ENCODE peak calls at places on chromosome X, in eight cellular contexts. D, J, P, L, Q, W, T and B are unnamed samples.
A peak's percentile ranks its signal among the peaks of the same experiment; 100 is the strongest.

GRCh38 chrX:154040307-154040756 is 20.6 kb upstream of the IRAK1 start:
- DNase-seq in D (no peak), J (peak; percentile 59), P (no peak), L (peak; percentile 84), Q (no peak), W (no peak), T (peak; percentile 9), B (peak; percentile 72)

GRCh38 chrX:43817454-43817853 is 64.8 kb downstream of the MAOB start:
- DNase-seq in D (no peak), J (no peak), P (no peak), L (no peak), Q (no peak), W (no peak), T (no peak), B (no peak)

GRCh38 chrX:154490021-154490413 is 412 bp downstream of the SLC10A3 start:
- DNase-seq in D (peak; percentile 62), J (peak; percentile 41), P (no peak), L (peak; percentile 61), Q (no peak), W (no peak), T (no peak), B (peak; percentile 32)

GRCh38 chrX:94834226-94834625 is 1160.2 kb downstream of the FAM133A start:
- DNase-seq in D (no peak), J (no peak), P (no peak), L (no peak), Q (no peak), W (no peak), T (no peak), B (no peak)

GRCh38 chrX:7045238-7045955 is 102.1 kb upstream of the STS start:
- DNase-seq in D (no peak), J (no peak), P (no peak), L (no peak), Q (no peak), W (no peak), T (no peak), B (no peak)

GRCh38 chrX:123959281-123960063 is 2.0 kb upstream of the STAG2 start:
- DNase-seq in D (no peak), J (peak; percentile 35), P (no peak), L (peak; percentile 54), Q (peak; percentile 28), W (no peak), T (peak; percentile 12), B (no peak)

GRCh38 chrX:123803331-123803983 is 56.4 kb upstream of the XIAP start:
- DNase-seq in D (no peak), J (peak; percentile 72), P (no peak), L (peak; percentile 64), Q (peak; percentile 49), W (peak; percentile 68), T (peak; percentile 55), B (peak; percentile 81)

GRCh38 chrX:104372547-104372946 is 117.8 kb upstream of the ESX1 start:
- DNase-seq in D (no peak), J (no peak), P (no peak), L (no peak), Q (no peak), W (no peak), T (no peak), B (no peak)

GRCh38 chrX:133185938-133186337 is 32.2 kb downstream of the TFDP3 start:
- DNase-seq in D (no peak), J (no peak), P (no peak), L (no peak), Q (peak; percentile 59), W (no peak), T (peak; percentile 20), B (no peak)

GRCh38 chrX:18638397-18638796 is 33.5 kb downstream of the RS1 start:
- DNase-seq in D (no peak), J (no peak), P (no peak), L (no peak), Q (no peak), W (no peak), T (no peak), B (no peak)

GRCh38 chrX:48683411-48683982 is at the start of gene WAS:
- DNase-seq in D (no peak), J (no peak), P (no peak), L (no peak), Q (no peak), W (no peak), T (no peak), B (no peak)

GRCh38 chrX:10502961-10503360 is 117.4 kb downstream of the MID1 start:
- DNase-seq in D (no peak), J (no peak), P (no peak), L (no peak), Q (no peak), W (no peak), T (no peak), B (no peak)

GRCh38 chrX:80876877-80877276 is 67.2 kb upstream of the BRWD3 start:
- DNase-seq in D (no peak), J (peak; percentile 43), P (no peak), L (peak; percentile 51), Q (no peak), W (peak; percentile 10), T (peak; percentile 0), B (peak; percentile 16)

GRCh38 chrX:136021160-136021559 is 35.9 kb downstream of the SLC9A6 start:
- DNase-seq in D (no peak), J (no peak), P (no peak), L (no peak), Q (no peak), W (no peak), T (no peak), B (no peak)

GRCh38 chrX:38717871-38718270 is 83.4 kb upstream of the MID1IP1 start:
- DNase-seq in D (no peak), J (peak; percentile 4), P (no peak), L (peak; percentile 23), Q (peak; percentile 10), W (no peak), T (peak; percentile 8), B (peak; percentile 2)

GRCh38 chrX:148530464-148531077 is 30.2 kb downstream of the AFF2 start:
- DNase-seq in D (no peak), J (peak; percentile 39), P (no peak), L (peak; percentile 50), Q (peak; percentile 8), W (no peak), T (no peak), B (no peak)

GRCh38 chrX:36640232-36640631 is 367.9 kb upstream of the FAM47C start:
- DNase-seq in D (no peak), J (no peak), P (no peak), L (no peak), Q (no peak), W (no peak), T (no peak), B (no peak)
- TF ChIP-seq CTCF in D (no peak), J (no peak), P (no peak), L (no peak), Q (no peak), W (no peak), T (no peak), B (no peak)

DNA sequence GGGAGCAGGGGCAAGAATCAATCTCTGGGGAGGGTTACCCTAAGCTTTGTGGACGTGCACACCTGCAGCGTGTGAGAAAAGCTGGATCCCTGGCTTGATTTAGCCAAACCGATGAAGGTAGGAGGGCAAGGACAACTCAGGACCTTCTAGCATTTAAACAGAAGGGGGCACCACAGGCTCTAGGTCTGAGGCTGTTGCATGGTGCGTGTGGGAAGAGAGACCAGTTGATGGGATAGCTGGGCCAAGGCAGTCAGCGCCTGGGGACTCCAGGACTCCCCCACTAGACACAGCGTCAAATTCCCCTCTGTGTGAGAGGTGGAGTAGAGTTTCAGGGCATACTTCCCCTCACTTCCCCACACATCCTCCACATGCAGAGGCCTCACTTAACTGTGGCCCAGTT is 4.3 kb downstream of the GABRQ start:
- DNase-seq in D (no peak), J (no peak), P (no peak), L (peak; percentile 5), Q (peak; percentile 21), W (no peak), T (no peak), B (no peak)
- TF ChIP-seq CTCF in D (peak; percentile 44), J (peak; percentile 14), P (no peak), L (peak; percentile 9), Q (no peak), W (peak; percentile 50), T (no peak), B (peak; percentile 39)

DNA sequence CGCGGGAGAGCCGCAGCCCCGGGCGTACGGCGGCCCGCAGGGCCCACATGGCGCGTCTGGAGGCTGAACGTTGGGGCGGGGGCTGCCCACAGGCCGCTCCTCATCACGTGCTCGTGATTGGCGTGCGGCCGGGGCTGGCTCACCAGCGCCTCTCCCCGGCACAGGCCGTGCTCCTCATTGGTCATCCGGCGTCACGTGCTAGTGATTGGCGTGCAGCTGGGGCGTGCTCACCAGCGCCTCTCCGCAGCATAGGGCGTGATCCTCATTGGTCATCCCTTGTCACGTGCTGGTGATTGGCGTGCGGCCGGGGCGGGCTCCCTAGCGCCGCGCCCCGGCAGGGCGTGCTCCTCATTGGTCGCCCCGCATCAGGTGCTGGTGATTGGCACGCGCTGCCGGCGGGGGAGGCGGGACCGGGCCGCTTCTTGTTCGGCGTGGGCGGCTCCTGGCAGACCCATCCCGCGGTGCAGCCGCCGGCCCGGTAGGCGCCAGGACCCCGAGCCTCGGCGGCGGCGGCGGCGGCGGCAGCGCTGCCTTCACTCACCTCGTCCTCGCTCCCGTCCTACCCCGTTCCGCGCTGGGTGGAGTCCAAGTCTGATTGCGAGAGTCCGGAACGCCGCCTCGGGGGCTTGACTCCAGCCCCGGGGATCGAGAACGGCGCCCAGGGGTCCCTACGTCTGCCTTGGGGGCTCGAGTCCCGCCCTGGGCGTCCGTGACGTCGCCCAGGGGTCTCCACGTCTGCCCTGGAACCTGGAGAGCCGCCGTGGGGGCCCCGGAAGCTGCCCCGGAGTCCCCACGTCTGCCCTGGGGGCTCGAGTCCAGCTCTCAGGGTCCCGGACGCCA is at the start of gene GTPBP6:
- DNase-seq in D (peak; percentile 99), J (peak; percentile 100), P (no peak), L (peak; percentile 100), Q (peak; percentile 96), W (peak; percentile 81), T (peak; percentile 96), B (peak; percentile 100)
- TF ChIP-seq CTCF in D (no peak), J (peak; percentile 16), P (no peak), L (peak; percentile 13), Q (no peak), W (no peak), T (peak; percentile 17), B (peak; percentile 69)

GRCh38 chrX:108736509-108737479 is at the start of gene IRS4:
- DNase-seq in D (peak; percentile 78), J (no peak), P (no peak), L (peak; percentile 27), Q (peak; percentile 19), W (no peak), T (no peak), B (no peak)
- TF ChIP-seq CTCF in D (peak; percentile 30), J (no peak), P (no peak), L (no peak), Q (no peak), W (peak; percentile 7), T (no peak), B (no peak)